ENCODE peak calls at places on chromosomes 1 and 21, in four cellular contexts. H is sigmoid colon, S is GM23338, N is upper lobe of left lung. F is an unnamed sample.

GRCh38 chr1:214518387-214518786 is 33.0 kb downstream of the PTPN14 start:
- DNase-seq in S (no peak), H (no peak), N (no peak), F (no peak)

GRCh38 chr1:162822391-162823200 is 32.1 kb downstream of the HSD17B7 start:
- DNase-seq in H (peak; percentile 58), N (peak; percentile 81), S (peak; percentile 90), F (peak; percentile 35)

GRCh38 chr21:25509862-25510261 is 97.4 kb downstream of the MRPL39 start:
- DNase-seq in S (no peak), H (no peak), N (no peak), F (no peak)

GRCh38 chr1:54153548-54154439 is 994 bp upstream of the CDCP2 start:
- DNase-seq in S (peak; percentile 64), H (peak; percentile 80), N (no peak), F (peak; percentile 75)

GRCh38 chr1:118298397-118298796 is 113.4 kb upstream of the SPAG17 start:
- DNase-seq in H (no peak), N (no peak), S (no peak), F (no peak)

GRCh38 chr1:159923203-159924024 is 1.9 kb downstream of the TAGLN2 start:
- DNase-seq in S (peak; percentile 83), N (peak; percentile 88), H (peak; percentile 91), F (peak; percentile 89)

GRCh38 chr1:91099746-91100621 is 78.1 kb upstream of the ZNF644 start:
- DNase-seq in H (no peak), S (no peak), N (no peak), F (no peak)

GRCh38 chr1:24427469-24427862 is 11.9 kb downstream of the NIPAL3 start:
- DNase-seq in N (no peak), H (no peak), S (no peak), F (no peak)

DNA sequence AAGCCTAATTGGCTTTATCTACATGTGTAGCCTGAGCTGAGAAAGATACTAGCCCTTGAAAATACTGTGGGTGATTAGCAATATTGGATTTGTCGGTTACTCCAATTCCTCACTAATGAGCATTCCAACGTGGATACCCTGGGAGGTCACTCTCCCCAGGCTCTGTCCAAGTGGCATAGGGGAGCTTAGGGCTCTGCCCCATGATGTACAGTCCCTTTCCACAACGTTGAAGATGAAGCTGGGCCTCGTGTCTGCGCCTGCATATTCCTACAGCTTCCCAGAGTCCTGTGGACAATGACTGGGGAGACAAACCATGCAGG is 2.6 kb downstream of the RCC1 start:
- DNase-seq in S (no peak), N (no peak), H (no peak), F (no peak)
- H3K36me3 ChIP-seq in S (peaks cover 53% of the 10 kb centered on the region), N (peaks cover 25% of the 10 kb centered on the region), H (peaks cover 45% of the 10 kb centered on the region), F (peaks cover 56% of the 10 kb centered on the region)

GRCh38 chr1:2196901-2197638 is 2.5 kb upstream of the FAAP20 start:
- DNase-seq in H (no peak), N (peak; percentile 83), S (no peak), F (no peak)
- TF ChIP-seq CTCF in H (no peak), N (no peak), S (no peak), F (no peak)

GRCh38 chr1:84944767-84945486 is 51.9 kb upstream of the LPAR3 start:
- DNase-seq in N (no peak), H (peak; percentile 85), S (peak; percentile 94), F (peak; percentile 57)

GRCh38 chr1:84939761-84940160 is 46.8 kb upstream of the LPAR3 start:
- DNase-seq in N (no peak), S (no peak), H (no peak), F (no peak)

GRCh38 chr1:84940481-84940880 is 47.5 kb upstream of the LPAR3 start:
- DNase-seq in S (no peak), H (no peak), N (no peak), F (no peak)

GRCh38 chr1:84939151-84939550 is 46.1 kb upstream of the LPAR3 start:
- DNase-seq in S (no peak), N (no peak), H (no peak), F (no peak)

GRCh38 chr1:84941843-84942242 is 48.8 kb upstream of the LPAR3 start:
- DNase-seq in N (no peak), H (no peak), S (no peak), F (no peak)
- TF ChIP-seq POLR2AphosphoS5 in N (no peak), H (no peak), S (no peak), F (no peak)

DNA sequence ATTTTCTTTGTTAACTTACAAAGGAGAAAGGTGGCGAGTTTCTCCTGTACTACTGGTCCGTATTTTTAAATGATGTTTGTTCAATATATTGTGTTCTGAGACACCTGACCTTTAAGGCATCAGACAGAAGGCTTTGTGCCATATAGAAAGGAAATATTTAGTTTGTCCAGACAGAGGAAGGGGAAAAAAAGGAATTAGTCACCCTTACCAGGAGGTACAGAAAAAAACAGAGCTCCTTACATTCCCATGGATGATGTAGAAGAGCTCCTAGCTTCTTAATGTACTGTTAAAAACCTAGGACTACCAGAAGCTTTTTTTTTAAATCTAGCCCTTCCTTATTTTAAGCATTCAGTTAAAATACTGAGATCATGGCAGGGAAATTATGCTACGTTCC is 12.4 kb upstream of the PODN start:
- DNase-seq in N (no peak), S (no peak), H (no peak), F (no peak)
- H3K36me3 ChIP-seq in N (no peaks in the 10 kb centered on the region), S (no peaks in the 10 kb centered on the region), H (peaks cover 4% of the 10 kb centered on the region), F (peaks cover 57% of the 10 kb centered on the region)